ENCODE peak calls at places on chromosomes 5 and 9, in ten cellular contexts. Q is frontal cortex; A is GM04503; G is sigmoid colon; E is epithelial cell of prostate; R is nucleus accumbens; Y is NCI-H226; H is cardiac fibroblast; W is A172; P is effector CD4-positive, alpha-beta T cell. B is an unnamed sample.

GRCh38 chr5:132561601-132562000 is 4.8 kb downstream of the RAD50 start:
- DNase-seq in Q (no peak), A (no peak), G (no peak), E (no peak), R (no peak), Y (no peak), H (peak; percentile 18), W (no peak), P (no peak), B (no peak)

GRCh38 chr9:96505316-96505991 is 55.5 kb downstream of the HABP4 start:
- DNase-seq in Q (no peak), A (no peak), G (no peak), E (no peak), R (no peak), Y (no peak), H (no peak), W (no peak), P (no peak), B (no peak)

GRCh38 chr5:6356578-6357164 is 21.7 kb downstream of the MED10 start:
- DNase-seq in Q (no peak), A (no peak), G (no peak), E (no peak), R (no peak), Y (no peak), H (no peak), W (no peak), P (no peak), B (no peak)

GRCh38 chr5:52419357-52419756 is 368.4 kb upstream of the ITGA1 start:
- DNase-seq in Q (no peak), A (no peak), G (no peak), E (no peak), R (no peak), Y (no peak), H (no peak), W (no peak), P (no peak), B (no peak)

GRCh38 chr5:90308787-90309585 is 100.6 kb downstream of the CETN3 start:
- DNase-seq in Q (no peak), A (no peak), G (no peak), E (no peak), R (no peak), Y (peak; percentile 14), H (peak; percentile 10), W (peak; percentile 15), P (no peak), B (no peak)

GRCh38 chr9:81574399-81574798 is 114.9 kb downstream of the TLE1 start:
- DNase-seq in Q (no peak), A (no peak), G (no peak), E (no peak), R (no peak), Y (peak; percentile 49), H (peak; percentile 27), W (peak; percentile 63), P (no peak), B (no peak)

GRCh38 chr5:139457241-139457640 is 5.3 kb downstream of the ECSCR start:
- DNase-seq in Q (no peak), A (no peak), G (no peak), E (no peak), R (no peak), Y (no peak), H (no peak), W (no peak), P (no peak), B (no peak)

GRCh38 chr5:79077680-79078365 is 8.3 kb downstream of the BHMT2 start:
- DNase-seq in Q (no peak), A (no peak), G (no peak), E (no peak), R (no peak), Y (no peak), H (no peak), W (peak; percentile 6), P (no peak), B (no peak)

GRCh38 chr9:117835798-117836197 is 131.6 kb downstream of the TLR4 start:
- DNase-seq in Q (no peak), A (no peak), G (no peak), E (no peak), R (no peak), Y (no peak), H (no peak), W (no peak), P (no peak), B (no peak)

GRCh38 chr9:6440405-6440804 is 27.4 kb downstream of the UHRF2 start:
- DNase-seq in Q (no peak), A (no peak), G (no peak), E (no peak), R (no peak), Y (no peak), H (no peak), W (no peak), P (no peak), B (no peak)

GRCh38 chr5:145637396-145637795 is 197.7 kb downstream of the PRELID2 start:
- DNase-seq in Q (no peak), A (peak; percentile 32), G (no peak), E (no peak), R (no peak), Y (peak; percentile 73), H (peak; percentile 13), W (no peak), P (no peak), B (no peak)

GRCh38 chr9:126157826-126158431 is 168.7 kb upstream of the MVB12B start:
- DNase-seq in Q (no peak), A (no peak), G (no peak), E (no peak), R (no peak), Y (no peak), H (no peak), W (no peak), P (no peak), B (no peak)

GRCh38 chr5:84393969-84394368 is 9.3 kb upstream of the EDIL3 start:
- DNase-seq in Q (no peak), A (no peak), G (no peak), E (peak; percentile 48), R (no peak), Y (peak; percentile 83), H (peak; percentile 91), W (peak; percentile 85), P (no peak), B (no peak)

GRCh38 chr5:5932824-5933223 is 445.5 kb downstream of the MED10 start:
- DNase-seq in Q (no peak), A (no peak), G (no peak), E (no peak), R (no peak), Y (no peak), H (no peak), W (no peak), P (no peak), B (no peak)

GRCh38 chr9:114691046-114691955 is 9.3 kb upstream of the TEX48 start:
- DNase-seq in Q (no peak), A (peak; percentile 80), G (no peak), E (peak; percentile 78), R (peak; percentile 52), Y (peak; percentile 90), H (peak; percentile 88), W (peak; percentile 92), P (peak; percentile 32), B (peak; percentile 70)

GRCh38 chr9:78320875-78321496 is 24.1 kb downstream of the PSAT1 start:
- DNase-seq in Q (no peak), A (no peak), G (no peak), E (no peak), R (no peak), Y (no peak), H (no peak), W (no peak), P (no peak), B (no peak)

GRCh38 chr5:108339220-108339619 is 42.7 kb downstream of the FBXL17 start:
- DNase-seq in Q (no peak), A (no peak), G (no peak), E (peak; percentile 1), R (no peak), Y (peak; percentile 34), H (no peak), W (peak; percentile 4), P (no peak), B (no peak)

GRCh38 chr5:59575648-59576290 is 317.8 kb downstream of the PDE4D start:
- DNase-seq in Q (no peak), A (no peak), G (no peak), E (no peak), R (no peak), Y (no peak), H (no peak), W (no peak), P (no peak), B (no peak)

GRCh38 chr9:105842023-105842644 is 147.8 kb downstream of the TMEM38B start:
- DNase-seq in Q (peak; percentile 20), A (peak; percentile 3), G (no peak), E (no peak), R (peak; percentile 3), Y (peak; percentile 17), H (peak; percentile 56), W (peak; percentile 35), P (no peak), B (no peak)

GRCh38 chr5:143376911-143377838 is 26.3 kb downstream of the NR3C1 start:
- DNase-seq in Q (no peak), A (no peak), G (no peak), E (peak; percentile 29), R (no peak), Y (peak; percentile 91), H (peak; percentile 76), W (peak; percentile 84), P (no peak), B (peak; percentile 70)

GRCh38 chr5:170541146-170541769 is 37.4 kb downstream of the KCNIP1 start:
- DNase-seq in Q (no peak), A (no peak), G (peak; percentile 10), E (no peak), R (peak; percentile 31), Y (no peak), H (no peak), W (peak; percentile 35), P (no peak), B (peak; percentile 52)

GRCh38 chr9:13032585-13032984 is 246.9 kb downstream of the MPDZ start:
- DNase-seq in Q (no peak), A (no peak), G (no peak), E (no peak), R (no peak), Y (no peak), H (no peak), W (no peak), P (no peak), B (no peak)

GRCh38 chr5:8184455-8185063 is 315.6 kb downstream of the MTRR start:
- DNase-seq in Q (no peak), A (no peak), G (no peak), E (no peak), R (no peak), Y (no peak), H (peak; percentile 17), W (peak; percentile 30), P (peak; percentile 7), B (peak; percentile 78)

GRCh38 chr5:31119938-31120641 is 73.4 kb upstream of the CDH6 start:
- DNase-seq in Q (no peak), A (no peak), G (no peak), E (no peak), R (no peak), Y (no peak), H (no peak), W (no peak), P (no peak), B (no peak)

GRCh38 chr5:139397921-139398320 is 3.0 kb upstream of the PROB1 start:
- DNase-seq in Q (no peak), A (no peak), G (no peak), E (no peak), R (no peak), Y (no peak), H (peak; percentile 29), W (no peak), P (no peak), B (no peak)

GRCh38 chr5:136766456-136766855 is 401.1 kb upstream of the TRPC7 start:
- DNase-seq in Q (no peak), A (no peak), G (no peak), E (no peak), R (no peak), Y (no peak), H (no peak), W (peak; percentile 77), P (no peak), B (peak; percentile 87)

GRCh38 chr5:135450957-135451356 is 1.2 kb downstream of the TIFAB start:
- DNase-seq in Q (no peak), A (no peak), G (peak; percentile 39), E (no peak), R (no peak), Y (no peak), H (no peak), W (no peak), P (no peak), B (peak; percentile 19)

GRCh38 chr9:27433599-27434325 is 90.3 kb upstream of the IFNK start:
- DNase-seq in Q (no peak), A (no peak), G (no peak), E (no peak), R (no peak), Y (no peak), H (no peak), W (no peak), P (no peak), B (no peak)

B was measured in islet precursor cell.